ENCODE peak calls at places on chromosomes 6 and 20, in four cellular contexts. One of them, this sample, is unnamed.

GRCh38 chr20:5864873-5865582 is 85.3 kb downstream of the TRMT6 start:
- DNase-seq in endothelial cell: no peak
- DNase-seq in sigmoid colon: no peak
- DNase-seq in colonic mucosa: no peak
- DNase-seq in this sample: no peak

GRCh38 chr20:881051-881820 is 34.9 kb downstream of the ANGPT4 start:
- DNase-seq in endothelial cell: no peak
- DNase-seq in sigmoid colon: no peak
- DNase-seq in colonic mucosa: no peak
- DNase-seq in this sample: no peak

GRCh38 chr6:154096316-154096715 is 57.3 kb downstream of the OPRM1 start:
- DNase-seq in endothelial cell: no peak
- DNase-seq in sigmoid colon: no peak
- DNase-seq in colonic mucosa: no peak
- DNase-seq in this sample: no peak

GRCh38 chr6:71171478-71172070 is 117.0 kb upstream of the OGFRL1 start:
- DNase-seq in endothelial cell: no peak
- DNase-seq in sigmoid colon: no peak
- DNase-seq in colonic mucosa: no peak
- DNase-seq in this sample: no peak

GRCh38 chr6:29628419-29629281 is 4.3 kb downstream of the GABBR1 start:
- DNase-seq in endothelial cell: peak
- DNase-seq in sigmoid colon: peak
- DNase-seq in colonic mucosa: peak
- DNase-seq in this sample: peak

GRCh38 chr20:31818376-31818908 is 714 bp upstream of the MYLK2 start:
- DNase-seq in endothelial cell: no peak
- DNase-seq in sigmoid colon: no peak
- DNase-seq in colonic mucosa: no peak
- DNase-seq in this sample: no peak

GRCh38 chr6:123629234-123629941 is 7.4 kb downstream of the TRDN start:
- DNase-seq in endothelial cell: no peak
- DNase-seq in sigmoid colon: no peak
- DNase-seq in colonic mucosa: no peak
- DNase-seq in this sample: no peak

GRCh38 chr6:40918035-40918651 is 120.9 kb downstream of the UNC5CL start:
- DNase-seq in endothelial cell: no peak
- DNase-seq in sigmoid colon: no peak
- DNase-seq in colonic mucosa: no peak
- DNase-seq in this sample: no peak

GRCh38 chr20:63116412-63117106 is 99.4 kb downstream of the YTHDF1 start:
- DNase-seq in endothelial cell: peak
- DNase-seq in sigmoid colon: no peak
- DNase-seq in colonic mucosa: no peak
- DNase-seq in this sample: peak

GRCh38 chr20:37382539-37383120 is 36.7 kb downstream of the SRC start:
- DNase-seq in endothelial cell: no peak
- DNase-seq in sigmoid colon: peak
- DNase-seq in colonic mucosa: no peak
- DNase-seq in this sample: no peak

GRCh38 chr6:41577865-41578713 is 31.9 kb downstream of the FOXP4 start:
- DNase-seq in endothelial cell: peak
- DNase-seq in sigmoid colon: no peak
- DNase-seq in colonic mucosa: peak
- DNase-seq in this sample: no peak

GRCh38 chr6:154989457-154989856 is 5.7 kb upstream of the TIAM2 start:
- DNase-seq in endothelial cell: no peak
- DNase-seq in sigmoid colon: no peak
- DNase-seq in colonic mucosa: no peak
- DNase-seq in this sample: no peak

GRCh38 chr20:60262967-60263603 is 304.9 kb downstream of the CDH26 start:
- DNase-seq in endothelial cell: peak
- DNase-seq in sigmoid colon: no peak
- DNase-seq in colonic mucosa: peak
- DNase-seq in this sample: no peak

GRCh38 chr6:170211404-170212025 is 79.4 kb downstream of the DLL1 start:
- DNase-seq in endothelial cell: peak
- DNase-seq in sigmoid colon: no peak
- DNase-seq in colonic mucosa: peak
- DNase-seq in this sample: no peak

GRCh38 chr20:51511861-51512619 is 30.5 kb downstream of the NFATC2 start:
- DNase-seq in endothelial cell: no peak
- DNase-seq in sigmoid colon: no peak
- DNase-seq in colonic mucosa: no peak
- DNase-seq in this sample: no peak

GRCh38 chr6:72712921-72713320 is 91.1 kb downstream of the KCNQ5 start:
- DNase-seq in endothelial cell: no peak
- DNase-seq in sigmoid colon: no peak
- DNase-seq in colonic mucosa: no peak
- DNase-seq in this sample: no peak

GRCh38 chr20:5748246-5748645 is 2.0 kb upstream of the SHLD1 start:
- DNase-seq in endothelial cell: no peak
- DNase-seq in sigmoid colon: no peak
- DNase-seq in colonic mucosa: peak
- DNase-seq in this sample: no peak

GRCh38 chr6:56902551-56903464 is 52.1 kb upstream of the BEND6 start:
- DNase-seq in endothelial cell: no peak
- DNase-seq in sigmoid colon: no peak
- DNase-seq in colonic mucosa: peak
- DNase-seq in this sample: no peak

GRCh38 chr6:12296255-12296573 is 6.1 kb downstream of the EDN1 start:
- DNase-seq in endothelial cell: no peak
- DNase-seq in sigmoid colon: no peak
- DNase-seq in colonic mucosa: peak
- DNase-seq in this sample: no peak

GRCh38 chr6:165833355-165833754 is 170.3 kb upstream of the PDE10A start:
- DNase-seq in endothelial cell: no peak
- DNase-seq in sigmoid colon: no peak
- DNase-seq in colonic mucosa: no peak
- DNase-seq in this sample: no peak

GRCh38 chr20:45860573-45861011 is 3.2 kb downstream of the ZSWIM3 start:
- DNase-seq in endothelial cell: no peak
- DNase-seq in sigmoid colon: peak
- DNase-seq in colonic mucosa: no peak
- DNase-seq in this sample: no peak

GRCh38 chr6:156017838-156018237 is 562.2 kb upstream of the NOX3 start:
- DNase-seq in endothelial cell: no peak
- DNase-seq in sigmoid colon: no peak
- DNase-seq in colonic mucosa: no peak
- DNase-seq in this sample: no peak

GRCh38 chr6:158056355-158056754 is 74.7 kb downstream of the SYNJ2 start:
- DNase-seq in endothelial cell: no peak
- DNase-seq in sigmoid colon: no peak
- DNase-seq in colonic mucosa: no peak
- DNase-seq in this sample: no peak

GRCh38 chr6:154197176-154197850 is 158.3 kb downstream of the OPRM1 start:
- DNase-seq in endothelial cell: no peak
- DNase-seq in sigmoid colon: no peak
- DNase-seq in colonic mucosa: no peak
- DNase-seq in this sample: no peak

GRCh38 chr6:43495409-43495941 is 14.7 kb downstream of the LRRC73 start:
- DNase-seq in endothelial cell: no peak
- DNase-seq in sigmoid colon: no peak
- DNase-seq in colonic mucosa: no peak
- DNase-seq in this sample: no peak

GRCh38 chr6:70806086-70806485 is 138.4 kb downstream of the SMAP1 start:
- DNase-seq in endothelial cell: no peak
- DNase-seq in sigmoid colon: no peak
- DNase-seq in colonic mucosa: no peak
- DNase-seq in this sample: no peak

GRCh38 chr20:49668181-49668877 is 45.3 kb downstream of the B4GALT5 start:
- DNase-seq in endothelial cell: no peak
- DNase-seq in sigmoid colon: no peak
- DNase-seq in colonic mucosa: no peak
- DNase-seq in this sample: no peak

GRCh38 chr6:155177369-155177961 is 86.3 kb upstream of the CLDN20 start:
- DNase-seq in endothelial cell: peak
- DNase-seq in sigmoid colon: no peak
- DNase-seq in colonic mucosa: peak
- DNase-seq in this sample: no peak

GRCh38 chr20:61042501-61043385 is 209.3 kb upstream of the CDH4 start:
- DNase-seq in endothelial cell: no peak
- DNase-seq in sigmoid colon: no peak
- DNase-seq in colonic mucosa: no peak
- DNase-seq in this sample: no peak

GRCh38 chr20:57928181-57928967 is 218.6 kb upstream of the PMEPA1 start:
- DNase-seq in endothelial cell: no peak
- DNase-seq in sigmoid colon: no peak
- DNase-seq in colonic mucosa: no peak
- DNase-seq in this sample: no peak

GRCh38 chr6:44921787-44922186 is 406.3 kb upstream of the RUNX2 start:
- DNase-seq in endothelial cell: no peak
- DNase-seq in sigmoid colon: no peak
- DNase-seq in colonic mucosa: no peak
- DNase-seq in this sample: no peak

GRCh38 chr20:63594043-63594561 is 20.1 kb upstream of the HELZ2 start:
- DNase-seq in endothelial cell: no peak
- DNase-seq in sigmoid colon: no peak
- DNase-seq in colonic mucosa: no peak
- DNase-seq in this sample: no peak

GRCh38 chr6:69771158-69771906 is 25.5 kb downstream of the LMBRD1 start:
- DNase-seq in endothelial cell: no peak
- DNase-seq in sigmoid colon: no peak
- DNase-seq in colonic mucosa: no peak
- DNase-seq in this sample: no peak

GRCh38 chr6:151723152-151723551 is 84.3 kb upstream of the ESR1 start:
- DNase-seq in endothelial cell: no peak
- DNase-seq in sigmoid colon: no peak
- DNase-seq in colonic mucosa: no peak
- DNase-seq in this sample: no peak

GRCh38 chr6:13462380-13463326 is 24.7 kb downstream of the GFOD1 start:
- DNase-seq in endothelial cell: no peak
- DNase-seq in sigmoid colon: no peak
- DNase-seq in colonic mucosa: no peak
- DNase-seq in this sample: no peak

GRCh38 chr20:646107-646867 is 6.7 kb downstream of the SRXN1 start:
- DNase-seq in endothelial cell: no peak
- DNase-seq in sigmoid colon: no peak
- DNase-seq in colonic mucosa: no peak
- DNase-seq in this sample: no peak

GRCh38 chr6:21164768-21165326 is 428.7 kb upstream of the SOX4 start:
- DNase-seq in endothelial cell: no peak
- DNase-seq in sigmoid colon: no peak
- DNase-seq in colonic mucosa: no peak
- DNase-seq in this sample: no peak